ENCODE peak calls at places on chromosomes 4 and X, in four cellular contexts. X, Z, P and S are unnamed samples.

GRCh38 chrX:136209016-136209738 is 42.0 kb downstream of the MAP7D3 start:
- DNase-seq in X (no peak), P (peak), Z (peak), S (peak)

GRCh38 chr4:140955528-140956094 is 177.7 kb downstream of the RNF150 start:
- DNase-seq in X (no peak), P (no peak), Z (no peak), S (no peak)

GRCh38 chr4:16862688-16863087 is 35.8 kb downstream of the LDB2 start:
- DNase-seq in X (no peak), Z (no peak), P (no peak), S (no peak)

GRCh38 chr4:83535945-83536648 is at the start of gene GPAT3:
- DNase-seq in Z (peak), X (peak), P (peak), S (peak)

GRCh38 chrX:103464071-103464773 is 55.1 kb downstream of the RAB40A start:
- DNase-seq in Z (peak), X (no peak), P (peak), S (no peak)

GRCh38 chrX:97556359-97556758 is 672.7 kb downstream of the RPA4 start:
- DNase-seq in P (no peak), X (no peak), Z (no peak), S (no peak)

GRCh38 chrX:54076903-54077302 is 32.6 kb upstream of the PHF8 start:
- DNase-seq in X (no peak), P (peak), Z (peak), S (no peak)

GRCh38 chr4:42519803-42520417 is 122.6 kb downstream of the SHISA3 start:
- DNase-seq in P (peak), X (peak), Z (peak), S (peak)

GRCh38 chrX:13898603-13899002 is 81.7 kb upstream of the GPM6B start:
- DNase-seq in P (peak), X (no peak), Z (no peak), S (no peak)

GRCh38 chrX:71909956-71910355 is 689 bp upstream of the NHSL2 start:
- DNase-seq in Z (peak), X (no peak), P (peak), S (no peak)

GRCh38 chr4:124278477-124278876 is 434.1 kb downstream of the ANKRD50 start:
- DNase-seq in X (no peak), P (peak), Z (peak), S (no peak)

GRCh38 chrX:103608305-103608963 is 671 bp downstream of the TCEAL3 start:
- DNase-seq in P (peak), Z (no peak), X (no peak), S (no peak)

GRCh38 chrX:132488819-132489255 is at the start of gene MBNL3:
- DNase-seq in X (peak), Z (peak), P (peak), S (no peak)

GRCh38 chrX:13692771-13693231 is 3.9 kb downstream of the RAB9A start:
- DNase-seq in P (no peak), Z (no peak), X (no peak), S (no peak)